ENCODE peak calls at places on chromosomes 6 and 20, in eight cellular contexts. One of them, this sample, is unnamed.

GRCh38 chr6:119476024-119476423 is 126.5 kb upstream of the MAN1A1 start:
- DNase-seq in HAP-1: no peak
- DNase-seq in ovary: no peak
- DNase-seq in testis: no peak
- DNase-seq in GM23338: no peak
- DNase-seq in fibroblast of villous mesenchyme: no peak
- DNase-seq in skeletal muscle cell: no peak
- DNase-seq in astrocyte: no peak
- DNase-seq in this sample: no peak

GRCh38 chr6:43394982-43395381 is 25.5 kb upstream of the ZNF318 start:
- DNase-seq in ovary: no peak
- DNase-seq in HAP-1: no peak
- DNase-seq in testis: no peak
- DNase-seq in GM23338: no peak
- DNase-seq in skeletal muscle cell: no peak
- DNase-seq in astrocyte: no peak
- DNase-seq in fibroblast of villous mesenchyme: no peak
- DNase-seq in this sample: no peak

GRCh38 chr6:119602215-119603178 is 252.9 kb upstream of the MAN1A1 start:
- DNase-seq in GM23338: no peak
- DNase-seq in HAP-1: no peak
- DNase-seq in fibroblast of villous mesenchyme: no peak
- DNase-seq in testis: no peak
- DNase-seq in ovary: no peak
- DNase-seq in skeletal muscle cell: no peak
- DNase-seq in astrocyte: peak
- DNase-seq in this sample: no peak

GRCh38 chr6:54718541-54719023 is 128.0 kb upstream of the FAM83B start:
- DNase-seq in fibroblast of villous mesenchyme: no peak
- DNase-seq in astrocyte: no peak
- DNase-seq in HAP-1: peak
- DNase-seq in GM23338: no peak
- DNase-seq in testis: no peak
- DNase-seq in skeletal muscle cell: no peak
- DNase-seq in ovary: no peak
- DNase-seq in this sample: no peak

GRCh38 chr20:22720206-22720605 is 135.8 kb upstream of the FOXA2 start:
- DNase-seq in HAP-1: no peak
- DNase-seq in fibroblast of villous mesenchyme: no peak
- DNase-seq in skeletal muscle cell: no peak
- DNase-seq in astrocyte: no peak
- DNase-seq in ovary: no peak
- DNase-seq in GM23338: no peak
- DNase-seq in testis: no peak
- DNase-seq in this sample: no peak

GRCh38 chr20:44651507-44652373 is at the start of gene ADA:
- DNase-seq in ovary: peak
- DNase-seq in HAP-1: peak
- DNase-seq in testis: peak
- DNase-seq in skeletal muscle cell: no peak
- DNase-seq in GM23338: peak
- DNase-seq in fibroblast of villous mesenchyme: peak
- DNase-seq in astrocyte: peak
- DNase-seq in this sample: peak

GRCh38 chr20:957544-957943 is 41.4 kb upstream of the ANGPT4 start:
- DNase-seq in fibroblast of villous mesenchyme: no peak
- DNase-seq in testis: no peak
- DNase-seq in ovary: no peak
- DNase-seq in skeletal muscle cell: no peak
- DNase-seq in HAP-1: no peak
- DNase-seq in astrocyte: no peak
- DNase-seq in GM23338: peak
- DNase-seq in this sample: peak

GRCh38 chr20:51339721-51340450 is 202.6 kb downstream of the NFATC2 start:
- DNase-seq in skeletal muscle cell: no peak
- DNase-seq in astrocyte: peak
- DNase-seq in GM23338: no peak
- DNase-seq in testis: no peak
- DNase-seq in fibroblast of villous mesenchyme: no peak
- DNase-seq in ovary: no peak
- DNase-seq in HAP-1: no peak
- DNase-seq in this sample: no peak

GRCh38 chr6:23368557-23368956 is 757.5 kb upstream of the NRSN1 start:
- DNase-seq in testis: no peak
- DNase-seq in skeletal muscle cell: no peak
- DNase-seq in fibroblast of villous mesenchyme: no peak
- DNase-seq in ovary: no peak
- DNase-seq in astrocyte: no peak
- DNase-seq in HAP-1: no peak
- DNase-seq in GM23338: no peak
- DNase-seq in this sample: no peak

GRCh38 chr6:130513770-130514169 is 148.0 kb downstream of the TMEM200A start:
- DNase-seq in GM23338: no peak
- DNase-seq in testis: peak
- DNase-seq in ovary: no peak
- DNase-seq in fibroblast of villous mesenchyme: peak
- DNase-seq in astrocyte: peak
- DNase-seq in HAP-1: no peak
- DNase-seq in skeletal muscle cell: peak
- DNase-seq in this sample: peak

GRCh38 chr6:145629478-145629877 is 105.8 kb downstream of the EPM2A start:
- DNase-seq in testis: no peak
- DNase-seq in skeletal muscle cell: no peak
- DNase-seq in fibroblast of villous mesenchyme: no peak
- DNase-seq in HAP-1: no peak
- DNase-seq in astrocyte: no peak
- DNase-seq in ovary: no peak
- DNase-seq in GM23338: no peak
- DNase-seq in this sample: peak

GRCh38 chr20:44054118-44054517 is 132.9 kb downstream of the JPH2 start:
- DNase-seq in astrocyte: no peak
- DNase-seq in HAP-1: no peak
- DNase-seq in testis: no peak
- DNase-seq in ovary: no peak
- DNase-seq in fibroblast of villous mesenchyme: no peak
- DNase-seq in GM23338: no peak
- DNase-seq in skeletal muscle cell: no peak
- DNase-seq in this sample: no peak

GRCh38 chr6:3808189-3808588 is 41.0 kb upstream of the FAM50B start:
- DNase-seq in testis: no peak
- DNase-seq in GM23338: no peak
- DNase-seq in HAP-1: no peak
- DNase-seq in skeletal muscle cell: no peak
- DNase-seq in astrocyte: no peak
- DNase-seq in fibroblast of villous mesenchyme: no peak
- DNase-seq in ovary: no peak
- DNase-seq in this sample: no peak

GRCh38 chr6:43402819-43403218 is 24.5 kb upstream of the ABCC10 start:
- DNase-seq in ovary: no peak
- DNase-seq in skeletal muscle cell: no peak
- DNase-seq in testis: no peak
- DNase-seq in GM23338: no peak
- DNase-seq in astrocyte: no peak
- DNase-seq in HAP-1: no peak
- DNase-seq in fibroblast of villous mesenchyme: no peak
- DNase-seq in this sample: no peak

GRCh38 chr6:30687659-30688431 is 1.4 kb upstream of the PPP1R18 start:
- DNase-seq in astrocyte: peak
- DNase-seq in fibroblast of villous mesenchyme: peak
- DNase-seq in skeletal muscle cell: no peak
- DNase-seq in ovary: peak
- DNase-seq in GM23338: peak
- DNase-seq in testis: no peak
- DNase-seq in HAP-1: no peak
- DNase-seq in this sample: peak

GRCh38 chr6:23531666-23532065 is 594.3 kb upstream of the NRSN1 start:
- DNase-seq in HAP-1: no peak
- DNase-seq in astrocyte: no peak
- DNase-seq in GM23338: no peak
- DNase-seq in ovary: no peak
- DNase-seq in skeletal muscle cell: no peak
- DNase-seq in fibroblast of villous mesenchyme: no peak
- DNase-seq in testis: no peak
- DNase-seq in this sample: no peak

GRCh38 chr6:150406948-150407347 is 38.1 kb downstream of the IYD start:
- DNase-seq in HAP-1: no peak
- DNase-seq in GM23338: no peak
- DNase-seq in testis: no peak
- DNase-seq in astrocyte: no peak
- DNase-seq in skeletal muscle cell: no peak
- DNase-seq in fibroblast of villous mesenchyme: no peak
- DNase-seq in ovary: no peak
- DNase-seq in this sample: no peak

GRCh38 chr6:30100585-30101422 is 12.1 kb downstream of the TRIM31 start:
- DNase-seq in GM23338: peak
- DNase-seq in ovary: peak
- DNase-seq in HAP-1: peak
- DNase-seq in testis: peak
- DNase-seq in astrocyte: no peak
- DNase-seq in fibroblast of villous mesenchyme: no peak
- DNase-seq in skeletal muscle cell: no peak
- DNase-seq in this sample: no peak

GRCh38 chr20:53133628-53134027 is 161.5 kb downstream of the TSHZ2 start:
- DNase-seq in fibroblast of villous mesenchyme: no peak
- DNase-seq in HAP-1: no peak
- DNase-seq in astrocyte: no peak
- DNase-seq in skeletal muscle cell: no peak
- DNase-seq in testis: no peak
- DNase-seq in ovary: no peak
- DNase-seq in GM23338: no peak
- DNase-seq in this sample: no peak

GRCh38 chr6:28351087-28351486 is 1.3 kb downstream of the ZKSCAN3 start:
- DNase-seq in fibroblast of villous mesenchyme: no peak
- DNase-seq in HAP-1: no peak
- DNase-seq in testis: no peak
- DNase-seq in ovary: no peak
- DNase-seq in skeletal muscle cell: no peak
- DNase-seq in astrocyte: no peak
- DNase-seq in GM23338: no peak
- DNase-seq in this sample: no peak
- H3K4me3 ChIP-seq in fibroblast of villous mesenchyme: no peak
- H3K4me3 ChIP-seq in HAP-1: peak
- H3K4me3 ChIP-seq in testis: no peak
- H3K4me3 ChIP-seq in ovary: no peak
- H3K4me3 ChIP-seq in skeletal muscle cell: no peak
- H3K4me3 ChIP-seq in astrocyte: peak
- H3K4me3 ChIP-seq in GM23338: peak
- H3K4me3 ChIP-seq in this sample: no peak

DNA sequence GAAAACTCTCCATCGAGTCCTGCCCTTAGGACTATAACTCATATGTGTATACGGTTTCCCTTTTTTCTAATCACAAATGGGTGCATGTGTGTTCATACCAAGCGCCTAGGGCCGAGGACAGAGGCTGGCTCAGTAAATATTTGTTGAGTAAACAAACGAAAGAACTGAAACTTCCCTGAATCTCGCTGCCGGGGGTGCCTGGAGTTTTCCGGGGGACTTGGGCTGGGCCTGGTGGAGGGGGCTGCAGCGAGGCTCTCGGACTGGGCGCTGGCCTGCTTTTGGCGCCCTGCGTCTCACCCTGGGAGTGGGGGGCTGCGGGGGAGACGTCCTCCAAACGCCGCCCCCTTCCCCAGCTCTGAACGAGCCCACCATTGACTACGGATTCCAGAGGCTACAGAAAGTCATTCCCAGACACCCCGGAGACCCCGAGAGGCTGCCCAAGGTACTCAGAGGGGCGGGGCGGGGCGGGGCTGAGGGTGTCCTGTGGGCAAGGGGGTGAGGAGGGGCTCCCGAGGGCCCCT is 49.0 kb downstream of the CPXM1 start:
- DNase-seq in HAP-1: no peak
- DNase-seq in skeletal muscle cell: no peak
- DNase-seq in GM23338: no peak
- DNase-seq in ovary: peak
- DNase-seq in testis: no peak
- DNase-seq in astrocyte: no peak
- DNase-seq in fibroblast of villous mesenchyme: peak
- DNase-seq in this sample: no peak
- H3K4me3 ChIP-seq in HAP-1: no peak
- H3K4me3 ChIP-seq in skeletal muscle cell: peak
- H3K4me3 ChIP-seq in GM23338: peak
- H3K4me3 ChIP-seq in ovary: peak
- H3K4me3 ChIP-seq in testis: peak
- H3K4me3 ChIP-seq in astrocyte: no peak
- H3K4me3 ChIP-seq in fibroblast of villous mesenchyme: peak
- H3K4me3 ChIP-seq in this sample: peak

DNA sequence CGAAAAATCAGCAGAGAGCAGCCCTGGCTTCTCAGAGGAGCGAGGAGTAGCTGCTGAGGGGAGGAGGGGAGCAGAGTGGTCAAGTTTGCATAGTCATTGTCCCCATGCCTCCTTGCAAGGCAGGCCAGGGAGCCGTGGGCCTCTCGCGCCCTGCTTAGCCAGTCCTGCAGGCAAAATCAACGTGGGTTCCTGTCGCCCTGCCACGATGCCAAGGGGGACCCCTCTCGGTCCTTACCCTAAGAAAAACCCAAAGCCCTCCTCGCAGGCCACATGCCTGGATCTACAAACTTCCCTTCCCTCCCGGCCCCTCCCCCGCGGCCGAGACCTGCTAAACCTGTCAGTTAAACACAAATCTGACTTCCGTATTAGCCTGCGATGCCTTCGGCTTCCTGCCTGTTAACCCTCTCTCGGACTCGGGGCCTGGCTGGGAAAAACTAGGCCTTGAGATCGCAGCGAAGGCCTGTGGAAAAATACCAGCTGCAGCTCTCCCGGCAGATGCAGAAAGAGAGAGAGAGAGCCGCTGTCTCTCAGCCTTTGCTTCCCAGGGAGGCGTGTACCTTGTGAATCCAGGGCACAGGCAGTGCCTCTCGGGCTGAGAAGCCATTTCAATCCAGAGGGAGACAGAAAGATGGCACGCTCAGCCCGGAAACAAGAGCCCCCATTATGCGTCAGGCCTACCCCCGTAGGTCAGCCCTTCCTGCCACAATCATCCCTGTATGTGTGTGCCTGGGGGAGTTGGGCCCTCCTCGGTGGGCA is 975 bp upstream of the ZMYND8 start:
- DNase-seq in fibroblast of villous mesenchyme: peak
- DNase-seq in GM23338: peak
- DNase-seq in HAP-1: peak
- DNase-seq in skeletal muscle cell: peak
- DNase-seq in ovary: peak
- DNase-seq in astrocyte: peak
- DNase-seq in testis: peak
- DNase-seq in this sample: peak
- H3K4me3 ChIP-seq in fibroblast of villous mesenchyme: peak
- H3K4me3 ChIP-seq in GM23338: peak
- H3K4me3 ChIP-seq in HAP-1: peak
- H3K4me3 ChIP-seq in skeletal muscle cell: peak
- H3K4me3 ChIP-seq in ovary: no peak
- H3K4me3 ChIP-seq in astrocyte: no peak
- H3K4me3 ChIP-seq in testis: peak
- H3K4me3 ChIP-seq in this sample: peak

DNA sequence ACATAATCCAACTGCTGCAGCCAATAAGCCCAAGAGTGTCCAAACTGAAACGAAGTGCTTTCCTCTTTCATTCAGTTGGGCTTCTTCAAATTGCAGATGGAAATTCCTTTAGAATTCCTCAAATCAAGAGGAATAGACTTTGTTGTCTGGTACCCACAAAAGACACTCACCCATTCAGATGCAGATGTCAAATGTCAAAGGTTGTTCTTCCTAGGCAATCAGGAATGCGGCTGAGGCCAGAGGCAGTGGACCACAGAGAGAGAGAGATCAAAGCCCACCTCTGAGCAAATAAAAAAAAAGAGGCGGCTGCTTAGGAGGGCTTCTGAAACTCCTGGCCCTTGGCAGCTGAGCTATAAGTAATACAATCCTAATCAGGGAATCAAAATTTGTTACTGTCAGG is 303.2 kb upstream of the GJE1 start:
- DNase-seq in HAP-1: peak
- DNase-seq in ovary: no peak
- DNase-seq in GM23338: peak
- DNase-seq in fibroblast of villous mesenchyme: no peak
- DNase-seq in astrocyte: no peak
- DNase-seq in skeletal muscle cell: no peak
- DNase-seq in testis: no peak
- DNase-seq in this sample: no peak
- H3K4me3 ChIP-seq in HAP-1: no peak
- H3K4me3 ChIP-seq in ovary: no peak
- H3K4me3 ChIP-seq in GM23338: no peak
- H3K4me3 ChIP-seq in fibroblast of villous mesenchyme: no peak
- H3K4me3 ChIP-seq in astrocyte: no peak
- H3K4me3 ChIP-seq in skeletal muscle cell: no peak
- H3K4me3 ChIP-seq in testis: no peak
- H3K4me3 ChIP-seq in this sample: no peak